ENCODE peak calls at places on chromosomes 11 and 22, in five cellular contexts. K is neuronal stem cell, D is thoracic aorta, Z is breast epithelium, Q is cardiac muscle cell. I is an unnamed sample.

GRCh38 chr11:133146697-133147306 is 385.5 kb downstream of the OPCML start:
- DNase-seq in K (no peak), Z (no peak), Q (peak; percentile 62), D (no peak), I (no peak)

GRCh38 chr22:47201186-47201995 is 438.9 kb downstream of the TBC1D22A start:
- DNase-seq in D (no peak), K (no peak), Q (no peak), Z (no peak), I (no peak)

GRCh38 chr22:35327690-35328471 is 28.2 kb downstream of the TOM1 start:
- DNase-seq in K (no peak), Q (no peak), D (no peak), Z (no peak), I (no peak)

GRCh38 chr11:122963981-122964380 is 17.7 kb downstream of the BSX start:
- DNase-seq in D (no peak), K (no peak), Q (no peak), Z (no peak), I (no peak)

GRCh38 chr11:132037961-132038360 is 667.5 kb downstream of the NTM start:
- DNase-seq in Q (no peak), Z (no peak), K (no peak), D (no peak), I (no peak)

GRCh38 chr22:36323182-36323854 is 64.4 kb downstream of the MYH9 start:
- DNase-seq in Z (peak; percentile 81), K (no peak), D (peak; percentile 79), Q (peak; percentile 79), I (no peak)

GRCh38 chr11:72631806-72632731 is 42.2 kb downstream of the PDE2A start:
- DNase-seq in D (no peak), Z (no peak), K (no peak), Q (no peak), I (no peak)

GRCh38 chr11:30635401-30635989 is 49.3 kb upstream of the MPPED2 start:
- DNase-seq in K (peak; percentile 52), D (no peak), Z (no peak), Q (peak; percentile 88), I (peak; percentile 22)

GRCh38 chr22:42324991-42325710 is 54.7 kb upstream of the TCF20 start:
- DNase-seq in Z (no peak), Q (no peak), K (no peak), D (no peak), I (no peak)

GRCh38 chr22:40044870-40045834 is 50.4 kb downstream of the FAM83F start:
- DNase-seq in K (peak; percentile 43), Z (no peak), Q (peak; percentile 79), D (no peak), I (no peak)

GRCh38 chr11:110294509-110294908 is 1.9 kb downstream of the RDX start:
- DNase-seq in Q (no peak), Z (no peak), K (no peak), D (no peak), I (no peak)

GRCh38 chr22:24432059-24432853 is 4.9 kb downstream of the ADORA2A start:
- DNase-seq in Q (peak; percentile 29), D (no peak), K (no peak), Z (no peak), I (no peak)

GRCh38 chr11:46427364-46427763 is 35.8 kb upstream of the CHRM4 start:
- DNase-seq in Q (no peak), K (no peak), D (no peak), Z (no peak), I (peak; percentile 41)

GRCh38 chr22:27879923-27880322 is 39.1 kb downstream of the PITPNB start:
- DNase-seq in Q (peak; percentile 54), K (no peak), D (no peak), Z (no peak), I (peak; percentile 33)

GRCh38 chr11:47104337-47104950 is 72.2 kb downstream of the ARFGAP2 start:
- DNase-seq in Z (no peak), K (peak; percentile 26), D (no peak), Q (no peak), I (no peak)

GRCh38 chr22:19266547-19267086 is 24.9 kb downstream of the CLTCL1 start:
- DNase-seq in D (no peak), Z (no peak), K (no peak), Q (no peak), I (no peak)

GRCh38 chr22:19271856-19272535 is 19.5 kb downstream of the CLTCL1 start:
- DNase-seq in Q (no peak), Z (no peak), D (no peak), K (no peak), I (no peak)

GRCh38 chr22:19275104-19275503 is 16.4 kb downstream of the CLTCL1 start:
- DNase-seq in K (no peak), Z (no peak), Q (no peak), D (no peak), I (no peak)

GRCh38 chr22:19271273-19271855 is 20.2 kb downstream of the CLTCL1 start:
- DNase-seq in Q (no peak), Z (no peak), D (no peak), K (no peak), I (no peak)

DNA sequence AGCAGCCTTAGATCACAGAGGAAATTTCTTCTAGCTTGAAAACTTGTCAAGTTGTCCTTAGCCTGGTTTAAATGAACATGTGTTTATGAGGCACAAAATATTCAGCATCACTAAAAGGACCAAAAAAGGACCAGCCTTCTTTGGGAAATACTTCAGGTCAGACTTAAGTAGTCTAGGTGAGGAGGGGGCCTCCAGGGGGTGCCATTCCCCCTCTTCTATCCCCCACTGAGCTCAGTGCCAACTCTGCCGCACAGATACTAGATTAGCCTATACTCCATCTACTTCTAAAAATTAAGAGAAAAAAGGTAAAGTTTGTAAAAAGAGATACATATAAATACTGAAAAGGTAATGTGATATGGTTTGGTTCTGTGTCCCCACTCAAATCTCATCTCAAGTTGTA is 20.6 kb downstream of the CLTCL1 start:
- DNase-seq in K (no peak), D (no peak), Z (no peak), Q (no peak), I (no peak)
- H3K4me1 ChIP-seq in K (no peaks in the 10 kb centered on the region), D (no peaks in the 10 kb centered on the region), Z (no peaks in the 10 kb centered on the region), Q (peaks cover 5% of the 10 kb centered on the region), I (no peaks in the 10 kb centered on the region)

DNA sequence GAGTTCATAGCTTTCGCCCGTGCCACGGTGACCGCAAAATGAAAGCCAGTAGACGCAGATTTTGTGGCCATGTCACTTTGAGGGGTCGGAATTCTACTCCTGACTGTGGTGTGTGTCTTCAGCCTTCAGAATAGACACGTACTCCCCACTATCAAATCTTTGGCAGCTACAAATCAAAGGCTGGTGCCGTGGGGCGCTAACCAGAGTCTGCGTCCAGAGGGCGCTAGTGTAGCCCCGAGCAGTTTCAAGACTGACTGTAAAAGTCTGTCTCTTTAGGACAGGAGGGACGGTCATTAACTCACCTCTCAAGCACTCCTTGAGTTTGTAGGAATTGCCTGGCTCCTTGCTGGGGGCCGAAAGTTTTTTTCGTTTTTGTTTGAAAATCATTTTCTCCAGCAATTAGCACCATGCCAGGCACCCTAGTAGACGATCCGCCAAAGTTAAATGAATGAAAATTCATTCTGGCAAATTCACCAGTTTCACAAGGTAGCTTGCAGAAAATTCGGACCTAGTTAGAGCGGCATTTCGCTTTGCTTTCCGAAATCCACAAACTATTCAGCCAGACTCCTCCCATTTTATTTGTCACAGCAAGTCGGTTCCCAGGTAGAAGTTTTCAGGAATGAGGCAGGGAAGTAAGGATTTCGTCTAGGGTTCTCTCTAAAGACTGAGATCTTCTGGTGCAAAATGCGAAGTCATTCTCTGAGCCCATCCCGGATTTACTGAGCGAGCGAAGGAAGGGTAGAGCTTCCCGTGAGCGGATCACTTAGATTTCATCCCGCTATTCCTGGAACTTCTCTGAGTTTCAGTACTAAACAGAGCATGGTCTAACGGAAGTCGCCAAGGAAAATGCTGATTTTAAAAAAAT is 2.8 kb upstream of the CALCA start:
- DNase-seq in K (peak; percentile 61), D (no peak), Z (no peak), Q (peak; percentile 67), I (no peak)
- H3K4me3 ChIP-seq in K (peak overlapping the region; percentile 30), D (peak overlapping the region; percentile 59), Z (peak overlapping the region; percentile 0), Q (peak overlapping the region; percentile 12), I (no peak overlapping the region)

GRCh38 chr11:61814958-61815789 is 1.6 kb downstream of the FADS1 start:
- DNase-seq in Q (peak; percentile 99), Z (peak; percentile 65), D (peak; percentile 79), K (peak; percentile 97), I (peak; percentile 99)

GRCh38 chr11:61817471-61818202 is 834 bp upstream of the FADS1 start:
- DNase-seq in K (no peak), Q (no peak), Z (no peak), D (no peak), I (no peak)

GRCh38 chr11:61814242-61814957 is 2.4 kb downstream of the FADS1 start:
- DNase-seq in K (no peak), Q (no peak), Z (no peak), D (no peak), I (no peak)

GRCh38 chr11:61815790-61816735 is 740 bp downstream of the FADS1 start:
- DNase-seq in Z (peak; percentile 32), K (peak; percentile 75), D (peak; percentile 45), Q (peak; percentile 67), I (no peak)

DNA sequence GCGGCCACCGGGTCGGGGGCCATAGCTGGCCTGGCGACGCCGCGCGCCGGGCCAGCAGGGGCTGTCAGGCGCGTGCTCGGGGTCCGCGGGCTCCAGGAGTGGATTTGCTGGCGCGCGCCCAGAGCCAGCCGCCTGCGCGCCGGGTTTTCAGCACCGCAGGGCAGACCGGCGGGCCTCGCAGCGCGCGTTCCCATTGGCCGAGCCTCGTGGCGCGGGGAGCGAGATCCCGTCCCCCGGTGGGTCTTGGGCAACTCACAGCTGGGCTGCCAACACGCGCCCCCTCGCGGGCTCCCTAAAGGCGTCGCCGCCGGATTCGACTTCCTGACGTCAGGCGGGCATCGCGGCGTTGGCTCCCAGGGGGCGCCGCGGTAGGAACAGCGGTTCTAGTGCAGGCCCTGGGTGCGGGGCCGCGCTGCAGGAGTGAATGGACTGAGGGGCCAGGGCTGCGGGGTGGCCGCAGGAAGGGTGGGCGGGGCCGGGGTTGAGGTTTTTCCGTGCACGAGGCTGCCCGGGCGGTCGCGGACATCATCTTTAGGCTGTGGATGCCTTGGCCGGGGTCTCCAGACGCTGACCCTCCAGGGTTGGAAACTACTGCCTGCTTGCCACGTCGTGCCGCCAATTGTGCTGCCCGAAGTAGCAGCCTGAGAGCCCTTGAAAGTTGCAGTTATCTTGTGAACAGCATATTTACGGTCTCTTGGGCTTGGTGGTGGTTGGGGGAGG is at the start of gene FADS1:
- DNase-seq in Z (peak; percentile 39), D (peak; percentile 61), Q (peak; percentile 99), K (peak; percentile 93), I (no peak)
- H3K4me1 ChIP-seq in Z (peaks cover 6% of the 10 kb centered on the region), D (peaks cover 13% of the 10 kb centered on the region), Q (peaks cover 15% of the 10 kb centered on the region), K (peaks cover 19% of the 10 kb centered on the region), I (no peaks in the 10 kb centered on the region)

DNA sequence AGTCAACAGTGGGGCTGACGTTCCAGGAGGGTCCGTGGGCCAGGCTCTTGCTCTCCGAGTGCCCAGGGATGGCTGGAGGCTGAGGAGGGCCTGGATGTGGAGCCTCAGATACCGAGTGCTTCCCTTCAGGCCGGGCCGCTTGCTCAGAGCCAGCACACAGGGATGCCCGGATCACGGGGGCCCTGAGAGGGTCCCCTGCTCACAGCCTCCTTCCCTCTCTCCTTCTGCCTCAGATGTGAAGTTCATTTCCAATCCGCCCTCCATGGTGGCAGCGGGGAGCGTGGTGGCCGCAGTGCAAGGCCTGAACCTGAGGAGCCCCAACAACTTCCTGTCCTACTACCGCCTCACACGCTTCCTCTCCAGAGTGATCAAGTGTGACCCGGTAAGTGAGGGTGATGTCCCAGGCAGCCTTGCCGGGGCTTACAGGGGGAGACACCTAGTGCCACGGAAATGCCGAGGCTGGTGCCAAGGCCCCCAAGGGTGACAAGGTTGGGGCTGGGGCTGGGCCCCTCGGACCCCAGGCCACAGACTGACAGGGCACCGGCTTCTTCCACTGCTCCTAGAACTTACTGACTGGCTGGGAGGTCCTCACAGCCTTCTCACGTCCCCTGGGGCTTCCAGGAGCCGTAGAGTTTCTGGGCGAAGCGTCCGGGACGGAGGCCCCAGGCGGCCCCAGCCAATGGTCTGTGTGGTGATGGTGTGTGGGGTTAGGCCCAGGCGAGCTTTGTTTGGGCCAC is 7.0 kb downstream of the CCND1 start:
- DNase-seq in Z (no peak), D (no peak), K (no peak), Q (no peak), I (no peak)
- H3K4me3 ChIP-seq in Z (no peak overlapping the region), D (no peak overlapping the region), K (no peak overlapping the region), Q (no peak overlapping the region), I (no peak overlapping the region)